ENCODE peak calls at places on chromosomes 13 and 19, in nine cellular contexts. O, L, C, H, S, J, E, D and M are unnamed samples. For H3K4me1, the result is how much of the 10 kb centered on the place peaks cover.

GRCh38 chr19:8180018-8180417 is 29.2 kb upstream of the CERS4 start:
- DNase-seq in O (no peak), L (peak), C (no peak), H (no peak), S (no peak), J (no peak), E (no peak), D (no peak), M (no peak)

GRCh38 chr13:98173431-98173921 is 3.6 kb downstream of the RNF113B start:
- DNase-seq in O (no peak), L (peak), C (peak), H (peak), S (no peak), J (no peak), E (peak), D (no peak), M (no peak)

GRCh38 chr13:43544011-43544410 is 242.8 kb downstream of the ENOX1 start:
- DNase-seq in O (no peak), L (no peak), C (no peak), H (no peak), S (no peak), J (no peak), E (no peak), D (no peak), M (peak)

GRCh38 chr13:43203781-43204180 is 180.4 kb downstream of the DNAJC15 start:
- DNase-seq in O (no peak), L (no peak), C (no peak), H (no peak), S (no peak), J (no peak), E (no peak), D (no peak), M (no peak)

GRCh38 chr19:11414544-11414943 is 4.6 kb downstream of the RGL3 start:
- DNase-seq in O (no peak), L (no peak), C (no peak), H (no peak), S (no peak), J (no peak), E (no peak), D (no peak), M (no peak)

GRCh38 chr13:112760440-112760839 is 70.6 kb downstream of the ATP11A start:
- DNase-seq in O (no peak), L (no peak), C (no peak), H (no peak), S (no peak), J (no peak), E (no peak), D (no peak), M (no peak)

GRCh38 chr13:107192289-107192688 is 624.4 kb upstream of the ARGLU1 start:
- DNase-seq in O (no peak), L (no peak), C (no peak), H (no peak), S (no peak), J (no peak), E (no peak), D (peak), M (no peak)

GRCh38 chr13:72304121-72304745 is 423.2 kb downstream of the MZT1 start:
- DNase-seq in O (no peak), L (no peak), C (no peak), H (no peak), S (no peak), J (no peak), E (no peak), D (no peak), M (no peak)

GRCh38 chr19:38317104-38317612 is 1.4 kb upstream of the YIF1B start:
- DNase-seq in O (no peak), L (no peak), C (no peak), H (no peak), S (peak), J (no peak), E (no peak), D (peak), M (no peak)

GRCh38 chr13:39397866-39398265 is 205.1 kb downstream of the LHFPL6 start:
- DNase-seq in O (no peak), L (no peak), C (peak), H (no peak), S (no peak), J (no peak), E (no peak), D (no peak), M (no peak)

GRCh38 chr13:40571338-40571737 is 95.1 kb downstream of the FOXO1 start:
- DNase-seq in O (no peak), L (no peak), C (no peak), H (no peak), S (no peak), J (no peak), E (no peak), D (no peak), M (no peak)

GRCh38 chr13:112447761-112448603 is 71.8 kb downstream of the SPACA7 start:
- DNase-seq in O (no peak), L (no peak), C (peak), H (peak), S (no peak), J (no peak), E (no peak), D (peak), M (no peak)

GRCh38 chr13:79859756-79860155 is 378.8 kb downstream of the NDFIP2 start:
- DNase-seq in O (no peak), L (no peak), C (no peak), H (no peak), S (no peak), J (no peak), E (no peak), D (no peak), M (no peak)

GRCh38 chr13:84684048-84684662 is 801.9 kb upstream of the SLITRK1 start:
- DNase-seq in O (no peak), L (peak), C (no peak), H (no peak), S (no peak), J (no peak), E (no peak), D (no peak), M (no peak)

GRCh38 chr19:347946-348861 is 3.6 kb upstream of the MIER2 start:
- DNase-seq in O (no peak), L (no peak), C (no peak), H (no peak), S (no peak), J (no peak), E (peak), D (peak), M (no peak)

GRCh38 chr19:43739419-43739818 is 15.3 kb downstream of the SMG9 start:
- DNase-seq in O (no peak), L (peak), C (no peak), H (no peak), S (no peak), J (no peak), E (no peak), D (no peak), M (no peak)

GRCh38 chr13:44523176-44524017 is 52.7 kb downstream of the TSC22D1 start:
- DNase-seq in O (no peak), L (peak), C (no peak), H (no peak), S (peak), J (no peak), E (peak), D (no peak), M (peak)

GRCh38 chr19:46587861-46588260 is 13.3 kb upstream of the CALM3 start:
- DNase-seq in O (no peak), L (no peak), C (no peak), H (peak), S (no peak), J (no peak), E (peak), D (no peak), M (no peak)
- H3K4me1 ChIP-seq in O (under half), L (under half), C (under half), H (under half), S (under half), J (under half), E (under half), D (under half), M (under half)

DNA sequence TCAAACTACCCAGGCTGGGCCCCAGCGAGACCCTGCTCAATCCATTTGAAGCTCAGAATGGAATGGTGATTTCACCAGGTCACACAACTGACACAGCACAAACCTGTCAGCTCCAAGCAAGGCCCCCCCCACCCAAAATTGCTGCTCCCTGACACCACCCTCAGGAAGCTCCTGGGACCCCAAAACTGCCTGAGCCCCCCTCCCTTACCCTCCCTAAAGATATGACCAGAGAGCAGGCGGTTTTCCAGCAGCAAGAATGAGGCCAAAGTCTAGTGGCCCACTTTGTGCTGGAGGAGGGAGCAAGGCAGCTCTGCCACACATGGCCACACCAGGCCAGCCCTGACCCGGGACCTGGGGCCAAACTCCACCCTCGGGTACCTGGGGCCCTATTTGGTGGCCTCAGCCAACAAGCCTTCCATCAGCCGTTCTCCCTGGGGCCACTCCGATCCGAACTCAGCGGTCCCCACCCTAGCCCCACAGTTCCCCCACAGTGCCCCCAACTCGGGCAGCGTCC is 2.3 kb downstream of the NR2F6 start:
- DNase-seq in O (no peak), L (peak), C (no peak), H (no peak), S (no peak), J (no peak), E (no peak), D (no peak), M (no peak)
- H3K4me1 ChIP-seq in O (under half), L (half or more), C (under half), H (under half), S (half or more), J (under half), E (under half), D (under half), M (under half)

GRCh38 chr13:51829236-51829899 is 15.6 kb downstream of the TMEM272 start:
- DNase-seq in O (no peak), L (no peak), C (no peak), H (no peak), S (no peak), J (no peak), E (no peak), D (no peak), M (no peak)
- H3K4me1 ChIP-seq in O (under half), L (under half), C (under half), H (under half), S (under half), J (under half), E (under half), D (under half), M (under half)

DNA sequence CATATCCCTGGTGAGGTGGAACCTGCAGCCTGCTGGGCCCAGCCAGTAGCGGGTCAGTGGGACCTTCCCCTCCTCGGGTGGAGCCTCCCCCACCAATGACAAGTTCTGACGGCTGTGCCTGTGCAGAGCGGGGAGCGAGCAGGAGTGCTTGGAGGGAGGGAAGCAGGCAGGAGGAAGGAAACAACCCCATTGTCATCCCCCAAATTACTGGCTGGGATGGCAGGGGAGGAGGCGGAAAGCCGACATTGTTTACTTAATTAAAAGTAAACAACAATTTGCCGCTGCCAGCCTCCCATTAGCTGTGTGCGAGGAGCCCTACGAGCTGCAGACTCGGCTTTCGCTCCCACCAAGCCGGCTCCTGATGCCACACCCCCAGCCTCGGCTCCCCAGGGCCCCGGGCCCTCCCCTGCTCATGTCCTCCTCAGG is 45.5 kb downstream of the LYL1 start:
- DNase-seq in O (no peak), L (no peak), C (no peak), H (no peak), S (no peak), J (no peak), E (no peak), D (no peak), M (no peak)
- H3K4me1 ChIP-seq in O (under half), L (half or more), C (half or more), H (under half), S (half or more), J (half or more), E (under half), D (half or more), M (under half)

GRCh38 chr19:33052352-33052972 is 12.2 kb downstream of the RHPN2 start:
- DNase-seq in O (no peak), L (peak), C (no peak), H (no peak), S (no peak), J (no peak), E (no peak), D (no peak), M (peak)

GRCh38 chr19:33048806-33049676 is 15.6 kb downstream of the RHPN2 start:
- DNase-seq in O (no peak), L (peak), C (no peak), H (no peak), S (no peak), J (no peak), E (no peak), D (no peak), M (peak)

GRCh38 chr19:33050110-33050509 is 14.6 kb downstream of the RHPN2 start:
- DNase-seq in O (no peak), L (no peak), C (no peak), H (no peak), S (no peak), J (no peak), E (no peak), D (no peak), M (no peak)

DNA sequence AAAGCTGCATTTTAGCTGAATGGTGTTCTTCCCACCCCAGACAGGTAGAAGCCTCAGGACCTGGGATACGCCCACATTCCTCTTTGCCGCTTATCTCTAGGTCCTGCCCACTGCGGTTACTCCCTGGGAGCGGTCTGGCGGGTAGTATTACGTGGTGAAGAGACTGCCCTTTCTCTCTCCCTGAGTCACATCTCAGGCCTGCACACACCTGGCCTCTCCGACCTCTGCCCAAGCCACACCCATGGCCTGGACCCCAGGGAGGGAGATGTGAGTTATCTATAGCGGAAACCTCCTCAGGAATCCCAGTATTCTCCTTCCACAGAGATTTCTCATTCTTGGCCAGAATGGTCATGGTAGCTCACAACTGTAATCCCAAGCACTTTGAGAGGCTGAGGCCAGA is 17.3 kb downstream of the RHPN2 start:
- DNase-seq in O (no peak), L (peak), C (no peak), H (no peak), S (peak), J (no peak), E (peak), D (peak), M (peak)
- H3K4me1 ChIP-seq in O (under half), L (under half), C (under half), H (under half), S (under half), J (under half), E (under half), D (under half), M (under half)

GRCh38 chr19:5949792-5950305 is 28.1 kb downstream of the RANBP3 start:
- DNase-seq in O (no peak), L (peak), C (no peak), H (no peak), S (no peak), J (no peak), E (no peak), D (peak), M (no peak)
- H3K4me1 ChIP-seq in O (half or more), L (under half), C (under half), H (half or more), S (under half), J (under half), E (under half), D (half or more), M (under half)